ENCODE peak calls at places on chromosome 14, in nine cellular contexts. Y, B, K, S, C, Z, I, U and M are unnamed samples.
A peak's percentile ranks its signal among the peaks of the same experiment; 100 is the strongest.

GRCh38 chr14:38207830-38208815 is at the start of gene SSTR1:
- DNase-seq in Y (no peak), B (peak; percentile 59), K (peak; percentile 10), S (no peak), C (no peak), Z (no peak), I (peak; percentile 64), U (no peak), M (peak; percentile 8)

GRCh38 chr14:80215756-80216581 is 4.7 kb upstream of the DIO2 start:
- DNase-seq in Y (no peak), B (no peak), K (peak; percentile 21), S (no peak), C (no peak), Z (no peak), I (no peak), U (no peak), M (peak; percentile 54)

GRCh38 chr14:53103941-53104340 is 49.2 kb downstream of the DDHD1 start:
- DNase-seq in Y (no peak), B (no peak), K (no peak), S (no peak), C (no peak), Z (no peak), I (peak; percentile 38), U (no peak), M (no peak)

GRCh38 chr14:37143500-37143874 is 28.9 kb downstream of the SLC25A21 start:
- DNase-seq in Y (no peak), B (no peak), K (no peak), S (no peak), C (no peak), Z (no peak), I (no peak), U (no peak), M (no peak)

GRCh38 chr14:20498622-20499021 is 6.7 kb upstream of the RNASE10 start:
- DNase-seq in Y (no peak), B (no peak), K (no peak), S (no peak), C (no peak), Z (no peak), I (no peak), U (no peak), M (no peak)

GRCh38 chr14:24678801-24679247 is 44.8 kb upstream of the GZMB start:
- DNase-seq in Y (peak; percentile 73), B (peak; percentile 84), K (peak; percentile 88), S (peak; percentile 95), C (peak; percentile 68), Z (peak; percentile 54), I (peak; percentile 86), U (peak; percentile 83), M (peak; percentile 61)

GRCh38 chr14:104224516-104225281 is 86.3 kb downstream of the KIF26A start:
- DNase-seq in Y (no peak), B (no peak), K (no peak), S (peak; percentile 10), C (no peak), Z (no peak), I (no peak), U (no peak), M (peak; percentile 28)

GRCh38 chr14:104187931-104188726 is 49.7 kb downstream of the KIF26A start:
- DNase-seq in Y (no peak), B (no peak), K (no peak), S (no peak), C (no peak), Z (no peak), I (no peak), U (no peak), M (no peak)

GRCh38 chr14:79516009-79516408 is 695.3 kb downstream of the DIO2 start:
- DNase-seq in Y (no peak), B (no peak), K (no peak), S (no peak), C (no peak), Z (no peak), I (no peak), U (no peak), M (no peak)

GRCh38 chr14:102020058-102020971 is 55.9 kb downstream of the DYNC1H1 start:
- DNase-seq in Y (peak; percentile 86), B (peak; percentile 81), K (peak; percentile 89), S (no peak), C (no peak), Z (peak; percentile 79), I (no peak), U (no peak), M (no peak)